ENCODE peak calls at places on chromosomes 13 and 19, in eight cellular contexts. A, N, B, V, O, K, L and P are unnamed samples.

GRCh38 chr19:35350591-35350990 is 2.9 kb downstream of the FFAR1 start:
- DNase-seq in A (no peak), N (no peak), B (no peak), V (no peak), O (no peak), K (no peak), L (peak), P (no peak)

GRCh38 chr13:74040200-74040599 is 94.0 kb downstream of the KLF12 start:
- DNase-seq in A (no peak), N (peak), B (no peak), V (no peak), O (no peak), K (no peak), L (no peak), P (no peak)

GRCh38 chr19:5345895-5346386 is 5.3 kb upstream of the PTPRS start:
- DNase-seq in A (no peak), N (no peak), B (no peak), V (no peak), O (no peak), K (no peak), L (no peak), P (no peak)

GRCh38 chr19:55087542-55087935 is 11.9 kb downstream of the EPS8L1 start:
- DNase-seq in A (no peak), N (no peak), B (no peak), V (no peak), O (no peak), K (no peak), L (no peak), P (no peak)

GRCh38 chr19:6720369-6721112 is at the start of gene C3:
- DNase-seq in A (no peak), N (no peak), B (no peak), V (no peak), O (no peak), K (no peak), L (peak), P (no peak)

GRCh38 chr19:13122980-13123957 is 5.2 kb downstream of the NACC1 start:
- DNase-seq in A (no peak), N (no peak), B (no peak), V (no peak), O (no peak), K (no peak), L (no peak), P (no peak)

GRCh38 chr13:76972430-76972829 is 19.5 kb upstream of the CLN5 start:
- DNase-seq in A (no peak), N (no peak), B (no peak), V (no peak), O (no peak), K (no peak), L (no peak), P (no peak)

GRCh38 chr13:113579686-113580085 is 4.9 kb upstream of the TFDP1 start:
- DNase-seq in A (no peak), N (no peak), B (no peak), V (no peak), O (no peak), K (no peak), L (no peak), P (no peak)

GRCh38 chr13:51269039-51269438 is 46.8 kb downstream of the FAM124A start:
- DNase-seq in A (no peak), N (no peak), B (no peak), V (no peak), O (no peak), K (no peak), L (no peak), P (no peak)

GRCh38 chr13:113827021-113827420 is 36.9 kb downstream of the GAS6 start:
- DNase-seq in A (no peak), N (no peak), B (no peak), V (no peak), O (no peak), K (no peak), L (no peak), P (no peak)

GRCh38 chr19:41223431-41224234 is 4.6 kb downstream of the AXL start:
- DNase-seq in A (no peak), N (peak), B (no peak), V (no peak), O (no peak), K (no peak), L (peak), P (no peak)